ENCODE peak calls at places on chromosomes 16 and 17, in ten cellular contexts. E is stimulated activated naive CD8-positive, alpha-beta T cell treated with anti-CD3 and anti-CD28 coated beads, Interleukin-15, Interleukin-2, amounts not matched to agents 100 U/mL and 50 U/mL, for 24 hours; V is KBM-7; K is GM12865; X is cardiac fibroblast; H is cardiac muscle cell; A is activated T-helper 1 cell treated with anti-CD3 and anti-CD28 coated beads, Interleukin-2, amount 50 U/mL, for 16 hours; T is A172; Z is stimulated activated CD4-positive, alpha-beta T cell treated with anti-CD3 and anti-CD28 coated beads, Interleukin-12 subunit alpha, Interleukin-12 subunit beta, amount 100 ng/mL, for 24 hours; I is T-helper 2 cell. D is an unnamed sample.

GRCh38 chr16:71185366-71185765 is 45.2 kb downstream of the HYDIN start:
- DNase-seq in E (no peak), I (no peak), X (no peak), A (no peak), K (no peak), H (peak), V (no peak), Z (no peak), T (no peak), D (no peak)

GRCh38 chr17:15947331-15947730 is 2.4 kb downstream of the ADORA2B start:
- DNase-seq in X (peak), V (no peak), K (no peak), H (peak), A (no peak), I (no peak), T (no peak), E (no peak), Z (no peak), D (no peak)

GRCh38 chr16:66250686-66251405 is 115.6 kb upstream of the CDH5 start:
- DNase-seq in E (no peak), A (no peak), K (no peak), T (peak), V (no peak), H (peak), I (no peak), Z (no peak), X (peak), D (peak)

GRCh38 chr16:27315333-27316037 is 1.7 kb downstream of the IL4R start:
- DNase-seq in V (peak), Z (no peak), T (peak), K (peak), E (peak), I (peak), A (no peak), X (peak), H (peak), D (peak)

GRCh38 chr17:71441098-71441497 is 679.7 kb upstream of the SOX9 start:
- DNase-seq in I (no peak), K (no peak), T (peak), A (no peak), E (no peak), V (no peak), Z (no peak), X (peak), H (peak), D (no peak)

GRCh38 chr17:31152271-31152670 is 57.5 kb downstream of the NF1 start:
- DNase-seq in V (no peak), I (no peak), E (no peak), Z (no peak), T (no peak), A (no peak), K (no peak), H (no peak), X (no peak), D (no peak)

GRCh38 chr17:31581022-31581483 is 189.6 kb downstream of the RAB11FIP4 start:
- DNase-seq in I (no peak), H (peak), V (no peak), Z (no peak), E (no peak), K (no peak), X (peak), T (peak), A (no peak), D (peak)

GRCh38 chr17:7442142-7442541 is 2.7 kb upstream of the CHRNB1 start:
- DNase-seq in V (no peak), I (no peak), Z (no peak), H (no peak), T (no peak), A (no peak), K (no peak), E (no peak), X (no peak), D (no peak)

GRCh38 chr16:4544483-4544882 is 5.9 kb upstream of the CDIP1 start:
- DNase-seq in V (no peak), A (no peak), K (no peak), E (no peak), H (no peak), T (no peak), X (no peak), Z (no peak), I (no peak), D (no peak)

GRCh38 chr17:34826332-34826731 is 134.9 kb downstream of the CCT6B start:
- DNase-seq in T (peak), V (no peak), H (no peak), X (no peak), A (no peak), I (no peak), K (no peak), Z (no peak), E (no peak), D (no peak)

GRCh38 chr16:68283346-68283745 is 19.0 kb downstream of the SLC7A6 start:
- DNase-seq in H (no peak), I (no peak), A (no peak), E (no peak), X (no peak), Z (no peak), T (no peak), V (peak), K (no peak), D (no peak)

GRCh38 chr17:32875904-32876413 is 965 bp downstream of the MYO1D start:
- DNase-seq in K (no peak), X (peak), Z (no peak), T (no peak), V (no peak), E (no peak), I (no peak), H (peak), A (no peak), D (no peak)